ENCODE peak calls at places on chromosomes 16 and 17, in ten cellular contexts. E is MM.1S, C is PC-3, S is astrocyte, B is GM12878, Q is endothelial cell of umbilical vein, U is IMR-90, L is colonic mucosa, D is mesenchymal stem cell, G is mammary epithelial cell. N is an unnamed sample.

GRCh38 chr17:67258836-67259468 is 14.0 kb upstream of the HELZ start:
- DNase-seq in E (no peak), C (no peak), S (no peak), D (no peak), G (no peak), B (no peak), Q (no peak), U (no peak), L (no peak), N (no peak)

GRCh38 chr16:1103649-1104005 is 7.6 kb upstream of the C1QTNF8 start:
- DNase-seq in E (no peak), Q (no peak), B (no peak), S (no peak), G (no peak), C (no peak), D (no peak), L (no peak), U (no peak), N (no peak)

GRCh38 chr17:31802502-31802901 is 56.5 kb downstream of the COPRS start:
- DNase-seq in E (no peak), Q (no peak), S (no peak), C (no peak), B (no peak), G (no peak), U (no peak), D (no peak), L (peak; percentile 34), N (no peak)

GRCh38 chr17:15264542-15264941 is 584 bp downstream of the PMP22 start:
- DNase-seq in Q (no peak), D (no peak), E (no peak), S (no peak), G (no peak), B (no peak), L (peak; percentile 84), C (peak; percentile 87), U (no peak), N (no peak)

GRCh38 chr16:971981-972315 is 1.2 kb upstream of the LMF1 start:
- DNase-seq in C (no peak), L (no peak), E (no peak), G (no peak), Q (no peak), B (no peak), D (no peak), S (no peak), U (no peak), N (no peak)

GRCh38 chr17:18028684-18029540 is 10.1 kb downstream of the ATPAF2 start:
- DNase-seq in B (no peak), G (no peak), U (no peak), E (no peak), Q (no peak), C (no peak), L (no peak), D (no peak), S (no peak), N (no peak)

GRCh38 chr16:85333337-85333736 is 221.1 kb upstream of the CIBAR2 start:
- DNase-seq in C (no peak), Q (no peak), D (no peak), E (no peak), L (no peak), U (no peak), S (no peak), G (no peak), B (no peak), N (no peak)

GRCh38 chr16:22214893-22215292 is 8.8 kb downstream of the EEF2K start:
- DNase-seq in Q (no peak), B (no peak), S (no peak), D (no peak), G (no peak), C (no peak), E (no peak), L (no peak), U (no peak), N (no peak)

GRCh38 chr17:550776-551175 is 163.9 kb downstream of the VPS53 start:
- DNase-seq in C (no peak), L (no peak), S (peak; percentile 73), B (no peak), U (peak; percentile 24), Q (no peak), G (peak; percentile 17), E (no peak), D (peak; percentile 37), N (no peak)

GRCh38 chr16:89040861-89041570 is 52.6 kb upstream of the ACSF3 start:
- DNase-seq in S (no peak), E (no peak), G (no peak), U (no peak), L (no peak), Q (no peak), C (no peak), B (no peak), D (no peak), N (no peak)

DNA sequence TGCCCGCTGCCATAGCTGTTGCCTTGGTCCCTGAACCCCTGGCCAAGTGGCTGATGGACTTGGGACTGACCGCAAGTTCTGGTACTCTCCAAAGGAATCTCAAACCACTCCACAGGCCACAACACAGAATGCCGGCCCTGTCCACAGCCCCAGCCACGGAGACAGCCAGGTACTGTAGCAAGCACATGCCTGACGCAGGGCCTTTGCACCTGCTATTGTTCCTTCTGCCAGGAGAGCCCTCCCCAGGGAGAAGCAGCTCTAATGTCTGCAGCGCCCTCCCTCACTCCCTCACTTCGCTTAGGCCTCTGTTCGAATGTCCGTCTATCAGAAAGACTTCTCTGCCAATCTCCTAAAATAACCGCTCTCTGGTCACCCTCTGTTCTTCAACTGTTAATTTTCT is 15.4 kb downstream of the RTN4RL1 start:
- DNase-seq in D (no peak), U (no peak), C (no peak), E (no peak), Q (no peak), L (no peak), G (no peak), S (no peak), B (no peak), N (no peak)
- H3K9ac ChIP-seq in D (no peak overlapping the region), U (no peak overlapping the region), C (no peak overlapping the region), E (no peak overlapping the region), Q (no peak overlapping the region), L (no peak overlapping the region), G (no peak overlapping the region), S (no peak overlapping the region), B (no peak overlapping the region), N (no peak overlapping the region)

DNA sequence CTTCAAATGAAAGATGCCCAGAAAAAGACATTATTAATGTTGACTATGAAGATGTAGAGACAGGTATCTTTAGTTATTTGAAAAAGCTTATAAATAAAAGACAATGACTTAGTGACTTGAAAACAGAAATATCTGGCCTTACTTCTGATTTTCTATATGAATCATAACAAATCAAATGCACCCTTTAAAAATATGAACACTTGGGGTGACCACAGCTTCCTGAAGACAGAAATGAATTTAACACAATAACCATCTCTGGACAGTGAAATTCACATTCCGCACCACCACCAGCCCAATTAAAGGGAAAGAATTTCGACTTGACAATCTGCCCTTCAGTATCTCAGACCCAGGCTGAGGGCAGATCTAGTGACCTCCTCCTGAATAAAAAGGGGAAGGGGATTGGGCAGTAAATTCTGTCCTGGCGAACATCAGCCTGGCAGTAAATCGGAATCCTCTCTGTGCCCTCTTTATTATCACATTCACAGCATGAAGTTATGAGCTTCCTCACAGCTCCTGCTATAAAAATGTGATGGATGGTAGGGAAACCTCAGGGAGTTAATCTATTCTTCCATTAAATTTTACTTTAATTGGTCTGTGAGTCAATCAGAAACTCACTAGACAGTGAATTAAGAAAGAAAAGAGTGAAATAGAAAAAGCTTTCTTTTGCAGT is 131.5 kb downstream of the SNX11 start:
- DNase-seq in S (no peak), Q (no peak), C (no peak), B (no peak), L (no peak), G (no peak), D (no peak), U (no peak), E (no peak), N (no peak)
- H3K4me1 ChIP-seq in S (peaks cover 44% of the 10 kb centered on the region), Q (peaks cover 86% of the 10 kb centered on the region), C (peaks cover 81% of the 10 kb centered on the region), B (peaks cover 41% of the 10 kb centered on the region), L (no peaks in the 10 kb centered on the region), G (peaks cover 49% of the 10 kb centered on the region), D (peaks cover 5% of the 10 kb centered on the region), U (peaks cover 6% of the 10 kb centered on the region), E (peaks cover 23% of the 10 kb centered on the region), N (peaks cover 14% of the 10 kb centered on the region)

DNA sequence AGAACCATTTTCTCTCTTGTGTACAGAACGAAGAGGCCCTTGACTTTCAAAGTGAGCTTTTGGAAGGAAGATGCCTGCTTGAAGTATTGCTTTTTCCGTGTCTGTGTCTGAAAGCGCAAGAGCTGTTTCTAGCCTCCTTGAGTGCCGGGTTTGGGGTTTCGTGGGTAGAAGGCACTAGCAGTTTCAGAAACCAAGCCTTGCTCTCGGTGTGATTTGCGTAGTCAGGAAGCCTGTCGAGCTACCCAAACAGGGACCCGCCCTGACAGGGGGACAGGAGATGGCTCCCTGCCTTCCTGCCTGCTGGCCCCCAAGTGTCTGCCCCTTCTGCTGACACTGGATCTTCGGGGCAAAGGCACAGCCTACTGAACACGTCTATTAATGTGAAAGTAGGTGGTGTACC is 322.0 kb downstream of the MAF start:
- DNase-seq in S (no peak), G (no peak), L (no peak), B (no peak), U (no peak), D (no peak), C (no peak), Q (no peak), E (peak; percentile 79), N (no peak)
- H3K27me3 ChIP-seq in S (no peaks in the 10 kb centered on the region), G (no peaks in the 10 kb centered on the region), L (no peaks in the 10 kb centered on the region), B (no peaks in the 10 kb centered on the region), U (no peaks in the 10 kb centered on the region), D (no peaks in the 10 kb centered on the region), C (no peaks in the 10 kb centered on the region), Q (no peaks in the 10 kb centered on the region), E (peaks cover 36% of the 10 kb centered on the region), N (no peaks in the 10 kb centered on the region)

GRCh38 chr16:72308396-72308795 is 136.4 kb upstream of the PMFBP1 start:
- DNase-seq in G (no peak), U (no peak), L (no peak), B (no peak), E (no peak), S (no peak), D (no peak), Q (no peak), C (no peak), N (no peak)

GRCh38 chr16:72313903-72314302 is 141.9 kb upstream of the PMFBP1 start:
- DNase-seq in U (no peak), G (no peak), D (peak; percentile 15), S (no peak), Q (no peak), B (no peak), C (no peak), L (no peak), E (no peak), N (no peak)

GRCh38 chr16:72309001-72309400 is 137.0 kb upstream of the PMFBP1 start:
- DNase-seq in D (no peak), U (no peak), L (no peak), B (no peak), E (no peak), G (no peak), Q (no peak), S (no peak), C (no peak), N (no peak)

GRCh38 chr16:72311426-72311825 is 139.5 kb upstream of the PMFBP1 start:
- DNase-seq in Q (no peak), U (peak; percentile 13), E (no peak), C (no peak), B (no peak), L (no peak), G (no peak), S (peak; percentile 57), D (peak; percentile 22), N (peak; percentile 70)

DNA sequence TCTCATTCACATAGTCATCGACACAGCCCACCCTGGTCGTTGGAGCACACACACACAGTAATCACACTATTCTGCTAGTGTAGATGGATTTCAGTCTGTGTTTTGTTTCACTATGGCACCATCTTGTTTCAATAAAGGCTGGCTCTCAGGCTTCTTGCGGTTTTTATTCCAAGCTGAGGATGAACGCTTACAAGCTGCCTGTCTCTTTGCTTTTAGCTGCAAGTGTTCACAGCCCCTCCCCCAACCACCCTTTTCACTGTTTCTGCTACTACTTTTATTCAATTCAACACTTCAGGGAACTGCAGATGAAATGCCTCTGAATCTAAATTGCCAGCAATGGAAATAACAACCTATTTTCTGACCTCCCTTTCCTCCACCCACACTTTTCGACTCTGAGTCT is 140.9 kb upstream of the PMFBP1 start:
- DNase-seq in L (no peak), S (peak; percentile 24), U (peak; percentile 25), E (no peak), D (no peak), B (no peak), C (no peak), Q (no peak), G (no peak), N (peak; percentile 40)
- H3K9ac ChIP-seq in L (no peak overlapping the region), S (no peak overlapping the region), U (no peak overlapping the region), E (no peak overlapping the region), D (no peak overlapping the region), B (no peak overlapping the region), C (no peak overlapping the region), Q (no peak overlapping the region), G (no peak overlapping the region), N (no peak overlapping the region)

N was measured in fibroblast of lung.